ENCODE peak calls at places on chromosomes 3 and 15, in four cellular contexts. One of them, this sample, is unnamed.

GRCh38 chr3:54969652-54970051 is 41.8 kb upstream of the LRTM1 start:
- DNase-seq in colonic mucosa: peak; percentile 20
- DNase-seq in AG04450: no peak
- DNase-seq in Peyer's patch: no peak
- DNase-seq in this sample: no peak

GRCh38 chr3:51722362-51722761 is 15.5 kb downstream of the GRM2 start:
- DNase-seq in AG04450: no peak
- DNase-seq in Peyer's patch: no peak
- DNase-seq in colonic mucosa: no peak
- DNase-seq in this sample: no peak

GRCh38 chr3:134696155-134696554 is 45.3 kb upstream of the KY start:
- DNase-seq in colonic mucosa: no peak
- DNase-seq in Peyer's patch: no peak
- DNase-seq in AG04450: no peak
- DNase-seq in this sample: no peak

GRCh38 chr3:153163349-153164008 is 1.5 kb downstream of the RAP2B start:
- DNase-seq in colonic mucosa: no peak
- DNase-seq in AG04450: no peak
- DNase-seq in Peyer's patch: no peak
- DNase-seq in this sample: no peak

GRCh38 chr3:56616479-56617006 is 59.6 kb downstream of the CCDC66 start:
- DNase-seq in AG04450: no peak
- DNase-seq in Peyer's patch: no peak
- DNase-seq in colonic mucosa: no peak
- DNase-seq in this sample: peak; percentile 16

GRCh38 chr3:160613661-160614060 is 48.3 kb upstream of the KPNA4 start:
- DNase-seq in Peyer's patch: no peak
- DNase-seq in AG04450: no peak
- DNase-seq in colonic mucosa: no peak
- DNase-seq in this sample: no peak

GRCh38 chr15:85753791-85754452 is 40.8 kb downstream of the KLHL25 start:
- DNase-seq in colonic mucosa: no peak
- DNase-seq in Peyer's patch: peak; percentile 30
- DNase-seq in AG04450: no peak
- DNase-seq in this sample: no peak

GRCh38 chr15:67783303-67783702 is 42.0 kb upstream of the SKOR1 start:
- DNase-seq in colonic mucosa: no peak
- DNase-seq in Peyer's patch: peak; percentile 77
- DNase-seq in AG04450: no peak
- DNase-seq in this sample: peak; percentile 75

GRCh38 chr3:143736651-143737050 is 111.6 kb downstream of the SLC9A9 start:
- DNase-seq in colonic mucosa: no peak
- DNase-seq in Peyer's patch: no peak
- DNase-seq in AG04450: no peak
- DNase-seq in this sample: no peak

GRCh38 chr15:69812881-69813280 is 284.8 kb downstream of the TLE3 start:
- DNase-seq in colonic mucosa: peak; percentile 61
- DNase-seq in AG04450: no peak
- DNase-seq in Peyer's patch: no peak
- DNase-seq in this sample: no peak

GRCh38 chr3:127615631-127616305 is 13.2 kb upstream of the PODXL2 start:
- DNase-seq in Peyer's patch: no peak
- DNase-seq in AG04450: no peak
- DNase-seq in colonic mucosa: no peak
- DNase-seq in this sample: no peak

GRCh38 chr3:32194653-32195052 is 43.8 kb upstream of the CMTM8 start:
- DNase-seq in Peyer's patch: no peak
- DNase-seq in colonic mucosa: no peak
- DNase-seq in AG04450: no peak
- DNase-seq in this sample: no peak

GRCh38 chr3:100697183-100697582 is 12.1 kb upstream of the TFG start:
- DNase-seq in colonic mucosa: no peak
- DNase-seq in Peyer's patch: peak; percentile 85
- DNase-seq in AG04450: no peak
- DNase-seq in this sample: no peak

GRCh38 chr3:41955192-41955591 is 6.7 kb downstream of the ULK4 start:
- DNase-seq in Peyer's patch: no peak
- DNase-seq in AG04450: no peak
- DNase-seq in colonic mucosa: no peak
- DNase-seq in this sample: no peak

GRCh38 chr3:67876261-67876660 is 221.8 kb upstream of the SUCLG2 start:
- DNase-seq in AG04450: no peak
- DNase-seq in colonic mucosa: no peak
- DNase-seq in Peyer's patch: no peak
- DNase-seq in this sample: no peak

GRCh38 chr3:14988988-14989394 is 41.6 kb downstream of the NR2C2 start:
- DNase-seq in AG04450: no peak
- DNase-seq in colonic mucosa: no peak
- DNase-seq in Peyer's patch: peak; percentile 50
- DNase-seq in this sample: peak; percentile 16

GRCh38 chr15:100973351-100974034 is 54.3 kb downstream of the LRRK1 start:
- DNase-seq in AG04450: no peak
- DNase-seq in Peyer's patch: no peak
- DNase-seq in colonic mucosa: no peak
- DNase-seq in this sample: no peak

GRCh38 chr15:99449514-99449913 is 116.3 kb upstream of the MEF2A start:
- DNase-seq in colonic mucosa: no peak
- DNase-seq in AG04450: no peak
- DNase-seq in Peyer's patch: no peak
- DNase-seq in this sample: no peak

GRCh38 chr15:39009740-39010139 is 445.1 kb upstream of the RASGRP1 start:
- DNase-seq in colonic mucosa: no peak
- DNase-seq in Peyer's patch: no peak
- DNase-seq in AG04450: no peak
- DNase-seq in this sample: no peak

GRCh38 chr3:106332884-106333283 is 464.1 kb upstream of the CBLB start:
- DNase-seq in Peyer's patch: no peak
- DNase-seq in colonic mucosa: no peak
- DNase-seq in AG04450: no peak
- DNase-seq in this sample: no peak

GRCh38 chr3:45754461-45754860 is 41.9 kb downstream of the SLC6A20 start:
- DNase-seq in AG04450: no peak
- DNase-seq in colonic mucosa: no peak
- DNase-seq in Peyer's patch: no peak
- DNase-seq in this sample: no peak

GRCh38 chr3:138833908-138834358 is 795 bp downstream of the PIK3CB start:
- DNase-seq in Peyer's patch: peak; percentile 49
- DNase-seq in AG04450: no peak
- DNase-seq in colonic mucosa: no peak
- DNase-seq in this sample: no peak

GRCh38 chr3:43038010-43038409 is 58.9 kb downstream of the GASK1A start:
- DNase-seq in AG04450: no peak
- DNase-seq in Peyer's patch: no peak
- DNase-seq in colonic mucosa: no peak
- DNase-seq in this sample: no peak

GRCh38 chr15:85582719-85583089 is 202.3 kb downstream of the AKAP13 start:
- DNase-seq in AG04450: no peak
- DNase-seq in colonic mucosa: peak; percentile 68
- DNase-seq in Peyer's patch: peak; percentile 92
- DNase-seq in this sample: peak; percentile 86

GRCh38 chr3:12400795-12401194 is 83.5 kb upstream of the TSEN2 start:
- DNase-seq in Peyer's patch: no peak
- DNase-seq in colonic mucosa: no peak
- DNase-seq in AG04450: peak; percentile 32
- DNase-seq in this sample: no peak

GRCh38 chr3:8387591-8387990 is 114.0 kb upstream of the LMCD1 start:
- DNase-seq in Peyer's patch: no peak
- DNase-seq in colonic mucosa: no peak
- DNase-seq in AG04450: no peak
- DNase-seq in this sample: no peak

GRCh38 chr3:142613491-142613890 is 17.3 kb downstream of the PLS1 start:
- DNase-seq in AG04450: no peak
- DNase-seq in colonic mucosa: peak; percentile 73
- DNase-seq in Peyer's patch: peak; percentile 81
- DNase-seq in this sample: no peak

GRCh38 chr3:9402410-9403228 is 5.2 kb downstream of the SETD5 start:
- DNase-seq in Peyer's patch: peak; percentile 85
- DNase-seq in AG04450: no peak
- DNase-seq in colonic mucosa: peak; percentile 86
- DNase-seq in this sample: no peak
- H3K27ac ChIP-seq in Peyer's patch: no peak overlapping the region
- H3K27ac ChIP-seq in AG04450: no peak overlapping the region
- H3K27ac ChIP-seq in colonic mucosa: peak overlapping the region; percentile 10
- H3K27ac ChIP-seq in this sample: peak overlapping the region; percentile 38

GRCh38 chr3:13600950-13601691 is 52.2 kb downstream of the FBLN2 start:
- DNase-seq in Peyer's patch: no peak
- DNase-seq in colonic mucosa: no peak
- DNase-seq in AG04450: no peak
- DNase-seq in this sample: no peak
- H3K9me3 ChIP-seq in Peyer's patch: no peaks in the 10 kb centered on the region
- H3K9me3 ChIP-seq in colonic mucosa: no peaks in the 10 kb centered on the region
- H3K9me3 ChIP-seq in AG04450: no peaks in the 10 kb centered on the region
- H3K9me3 ChIP-seq in this sample: no peaks in the 10 kb centered on the region

DNA sequence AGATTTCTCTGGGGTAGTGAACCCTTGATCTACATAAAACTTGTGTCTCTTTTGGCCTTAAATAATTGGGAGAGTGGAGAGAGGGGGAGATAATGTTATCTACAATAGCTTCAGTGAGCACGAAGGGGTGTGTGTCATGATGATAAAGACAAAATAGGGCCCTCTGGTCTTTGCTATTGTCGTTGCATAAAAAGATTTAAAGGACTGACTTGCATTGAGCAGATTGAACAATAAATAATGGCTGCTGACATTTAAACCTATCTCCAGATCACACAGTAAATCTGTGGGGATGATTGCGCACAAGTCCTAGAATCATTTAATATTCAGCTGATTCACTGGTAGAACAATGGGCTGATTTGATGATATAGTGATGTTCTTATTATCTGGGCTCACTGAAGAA is 71.3 kb upstream of the GAP43 start:
- DNase-seq in colonic mucosa: no peak
- DNase-seq in AG04450: no peak
- DNase-seq in Peyer's patch: no peak
- DNase-seq in this sample: no peak
- H3K4me3 ChIP-seq in colonic mucosa: no peak overlapping the region
- H3K4me3 ChIP-seq in AG04450: no peak overlapping the region
- H3K4me3 ChIP-seq in Peyer's patch: no peak overlapping the region
- H3K4me3 ChIP-seq in this sample: no peak overlapping the region

GRCh38 chr3:25678581-25678980 is 13.9 kb upstream of the TOP2B start:
- DNase-seq in Peyer's patch: no peak
- DNase-seq in AG04450: no peak
- DNase-seq in colonic mucosa: no peak
- DNase-seq in this sample: no peak
- H3K27ac ChIP-seq in Peyer's patch: no peak overlapping the region
- H3K27ac ChIP-seq in AG04450: no peak overlapping the region
- H3K27ac ChIP-seq in colonic mucosa: no peak overlapping the region
- H3K27ac ChIP-seq in this sample: no peak overlapping the region

DNA sequence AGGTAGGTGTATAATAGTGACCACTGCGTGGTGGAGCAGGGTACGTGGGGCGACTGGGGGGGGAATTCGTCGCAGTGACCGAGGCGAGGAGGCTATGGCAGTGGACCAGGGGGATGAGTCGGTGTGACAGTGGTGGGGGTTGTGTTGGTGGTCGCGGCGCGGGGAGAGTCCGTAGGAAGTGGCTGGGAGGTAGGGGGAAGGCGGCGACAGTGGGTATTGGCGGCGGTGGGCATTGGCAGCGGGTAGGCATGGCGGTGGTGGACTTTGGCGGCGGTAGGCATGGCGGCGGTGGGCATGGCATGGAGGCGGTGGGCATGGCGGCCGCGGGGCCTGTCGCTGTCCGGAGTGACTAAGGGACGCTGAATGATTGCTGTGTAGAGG is 752 bp downstream of the SNRPN start:
- DNase-seq in colonic mucosa: peak; percentile 23
- DNase-seq in AG04450: no peak
- DNase-seq in Peyer's patch: peak; percentile 51
- DNase-seq in this sample: peak; percentile 30
- H3K9me3 ChIP-seq in colonic mucosa: no peaks in the 10 kb centered on the region
- H3K9me3 ChIP-seq in AG04450: peaks cover 24% of the 10 kb centered on the region
- H3K9me3 ChIP-seq in Peyer's patch: no peaks in the 10 kb centered on the region
- H3K9me3 ChIP-seq in this sample: no peaks in the 10 kb centered on the region